ENCODE peak calls at places on chromosome 12, in seven cellular contexts. T, U, I, E, Z, N and C are unnamed samples.

GRCh38 chr12:54368709-54369596 is 4.7 kb upstream of the GPR84 start:
- DNase-seq in T (peak; percentile 69), U (peak; percentile 93), I (peak; percentile 95), E (peak; percentile 70), Z (peak; percentile 46), N (peak; percentile 93), C (peak; percentile 83)

GRCh38 chr12:96338852-96339478 is 61.3 kb downstream of the CDK17 start:
- DNase-seq in T (no peak), U (no peak), I (no peak), E (no peak), Z (no peak), N (no peak), C (no peak)

GRCh38 chr12:132227156-132227555 is 82.9 kb downstream of the NOC4L start:
- DNase-seq in T (no peak), U (no peak), I (no peak), E (no peak), Z (no peak), N (no peak), C (no peak)

GRCh38 chr12:18905134-18905533 is 167.2 kb downstream of the CAPZA3 start:
- DNase-seq in T (peak; percentile 28), U (no peak), I (no peak), E (no peak), Z (no peak), N (no peak), C (no peak)

GRCh38 chr12:62776997-62777396 is 158.0 kb downstream of the PPM1H start:
- DNase-seq in T (no peak), U (no peak), I (no peak), E (no peak), Z (no peak), N (no peak), C (no peak)

GRCh38 chr12:44930972-44931600 is 55.0 kb upstream of the NELL2 start:
- DNase-seq in T (peak; percentile 68), U (no peak), I (peak; percentile 73), E (peak; percentile 14), Z (no peak), N (no peak), C (no peak)

GRCh38 chr12:1691123-1692007 is 495 bp downstream of the ADIPOR2 start:
- DNase-seq in T (peak; percentile 36), U (peak; percentile 61), I (peak; percentile 50), E (no peak), Z (no peak), N (no peak), C (no peak)

GRCh38 chr12:20370001-20370381 is 1.7 kb downstream of the PDE3A start:
- DNase-seq in T (no peak), U (no peak), I (peak; percentile 41), E (no peak), Z (no peak), N (no peak), C (no peak)

GRCh38 chr12:45615268-45615667 is 114.2 kb upstream of the ARID2 start:
- DNase-seq in T (peak; percentile 65), U (no peak), I (peak; percentile 78), E (peak; percentile 36), Z (no peak), N (no peak), C (no peak)

GRCh38 chr12:14828896-14829295 is 14.4 kb downstream of the ART4 start:
- DNase-seq in T (peak; percentile 33), U (peak; percentile 26), I (peak; percentile 31), E (no peak), Z (no peak), N (no peak), C (no peak)

GRCh38 chr12:132444957-132445883 is 44.7 kb upstream of the FBRSL1 start:
- DNase-seq in T (no peak), U (no peak), I (no peak), E (no peak), Z (peak; percentile 29), N (no peak), C (no peak)

GRCh38 chr12:75591628-75592027 is 80.2 kb upstream of the KRR1 start:
- DNase-seq in T (no peak), U (no peak), I (no peak), E (no peak), Z (no peak), N (no peak), C (no peak)

GRCh38 chr12:96399081-96399918 is 939 bp downstream of the CDK17 start:
- DNase-seq in T (peak; percentile 29), U (peak; percentile 69), I (peak; percentile 85), E (no peak), Z (peak; percentile 47), N (peak; percentile 72), C (peak; percentile 67)

GRCh38 chr12:75289678-75290200 is 40.4 kb downstream of the CAPS2 start:
- DNase-seq in T (peak; percentile 37), U (no peak), I (peak; percentile 54), E (no peak), Z (no peak), N (no peak), C (no peak)

GRCh38 chr12:14185441-14186192 is 179.9 kb upstream of the ATF7IP start:
- DNase-seq in T (peak; percentile 45), U (peak; percentile 34), I (peak; percentile 54), E (no peak), Z (no peak), N (no peak), C (no peak)

GRCh38 chr12:89514751-89515150 is 9.8 kb downstream of the GALNT4 start:
- DNase-seq in T (no peak), U (no peak), I (no peak), E (no peak), Z (no peak), N (no peak), C (no peak)

GRCh38 chr12:94200695-94201094 is 52.3 kb downstream of the PLXNC1 start:
- DNase-seq in T (no peak), U (no peak), I (no peak), E (no peak), Z (no peak), N (no peak), C (no peak)

GRCh38 chr12:94198469-94198868 is 50.1 kb downstream of the PLXNC1 start:
- DNase-seq in T (no peak), U (no peak), I (no peak), E (no peak), Z (no peak), N (no peak), C (no peak)

GRCh38 chr12:94195483-94195882 is 47.1 kb downstream of the PLXNC1 start:
- DNase-seq in T (no peak), U (no peak), I (no peak), E (no peak), Z (no peak), N (no peak), C (no peak)

GRCh38 chr12:94200069-94200468 is 51.7 kb downstream of the PLXNC1 start:
- DNase-seq in T (no peak), U (no peak), I (no peak), E (no peak), Z (no peak), N (no peak), C (no peak)

GRCh38 chr12:94198872-94199271 is 50.5 kb downstream of the PLXNC1 start:
- DNase-seq in T (no peak), U (no peak), I (no peak), E (no peak), Z (no peak), N (no peak), C (no peak)
- TF ChIP-seq CTCF in T (no peak), U (peak; percentile 13), I (no peak), E (no peak), Z (no peak), N (no peak), C (no peak)

GRCh38 chr12:121017966-121018491 is 1.7 kb upstream of the C12orf43 start:
- DNase-seq in T (no peak), U (no peak), I (no peak), E (no peak), Z (no peak), N (no peak), C (no peak)

GRCh38 chr12:121013715-121014114 is 2.6 kb downstream of the C12orf43 start:
- DNase-seq in T (no peak), U (no peak), I (no peak), E (no peak), Z (no peak), N (no peak), C (no peak)

GRCh38 chr12:121011820-121012219 is 4.5 kb downstream of the C12orf43 start:
- DNase-seq in T (no peak), U (no peak), I (no peak), E (no peak), Z (no peak), N (no peak), C (no peak)

GRCh38 chr12:121018860-121019259 is 2.6 kb upstream of the C12orf43 start:
- DNase-seq in T (no peak), U (no peak), I (no peak), E (no peak), Z (no peak), N (no peak), C (no peak)

GRCh38 chr12:121015825-121016766 is at the start of gene C12orf43:
- DNase-seq in T (peak; percentile 85), U (peak; percentile 93), I (peak; percentile 94), E (peak; percentile 56), Z (peak; percentile 66), N (peak; percentile 89), C (peak; percentile 82)
- TF ChIP-seq CTCF in T (no peak), U (no peak), I (no peak), E (no peak), Z (no peak), N (no peak), C (no peak)

GRCh38 chr12:6644903-6645302 is 2.3 kb downstream of the ACRBP start:
- DNase-seq in T (no peak), U (no peak), I (no peak), E (no peak), Z (no peak), N (no peak), C (no peak)
- TF ChIP-seq CTCF in T (no peak), U (no peak), I (no peak), E (peak; percentile 14), Z (no peak), N (no peak), C (no peak)

DNA sequence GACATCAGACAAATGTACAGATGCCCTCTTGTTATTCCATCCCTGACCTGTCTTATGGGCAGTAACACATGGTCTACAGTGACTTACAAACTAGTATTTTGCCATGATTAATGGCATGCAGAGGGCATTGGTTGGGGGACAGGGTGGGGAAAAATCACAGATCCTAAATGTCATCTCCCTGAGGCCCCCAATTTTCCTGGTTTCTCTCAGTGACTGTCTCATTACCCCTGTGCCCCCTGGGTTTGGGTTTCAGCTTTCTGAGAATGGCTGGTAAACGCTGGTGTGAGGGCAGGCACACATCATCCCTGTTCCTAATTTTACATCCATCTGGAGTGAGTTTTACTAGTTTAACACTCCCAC is 10.1 kb downstream of the KRT76 start:
- DNase-seq in T (no peak), U (no peak), I (no peak), E (no peak), Z (no peak), N (no peak), C (no peak)
- TF ChIP-seq CTCF in T (no peak), U (no peak), I (no peak), E (no peak), Z (no peak), N (no peak), C (no peak)

GRCh38 chr12:65943388-65944137 is 119.3 kb downstream of the HMGA2 start:
- DNase-seq in T (no peak), U (no peak), I (peak; percentile 69), E (no peak), Z (no peak), N (no peak), C (no peak)
- TF ChIP-seq CTCF in T (peak; percentile 12), U (no peak), I (peak; percentile 31), E (peak; percentile 17), Z (no peak), N (no peak), C (no peak)